ENCODE peak calls at places on chromosomes 1 and 21, in seven cellular contexts. One of them, this sample, is unnamed.
A peak's percentile ranks its signal among the peaks of the same experiment; 100 is the strongest.

GRCh38 chr1:32612189-32612881 is 38.0 kb downstream of the ZBTB8OS start:
- DNase-seq in bronchial epithelial cell: peak; percentile 57
- DNase-seq in H7: peak; percentile 94
- DNase-seq in prostate gland: peak; percentile 59
- DNase-seq in sigmoid colon: peak; percentile 91
- DNase-seq in MM.1S: no peak
- DNase-seq in transverse colon: peak; percentile 89
- DNase-seq in this sample: peak; percentile 91

GRCh38 chr1:45802343-45803298 is 791 bp upstream of the MAST2 start:
- DNase-seq in bronchial epithelial cell: peak; percentile 90
- DNase-seq in H7: peak; percentile 79
- DNase-seq in prostate gland: peak; percentile 16
- DNase-seq in sigmoid colon: peak; percentile 94
- DNase-seq in MM.1S: peak; percentile 65
- DNase-seq in transverse colon: peak; percentile 67
- DNase-seq in this sample: peak; percentile 66

GRCh38 chr1:182069028-182069466 is 7.5 kb upstream of the ZNF648 start:
- DNase-seq in bronchial epithelial cell: peak; percentile 47
- DNase-seq in H7: peak; percentile 84
- DNase-seq in prostate gland: peak; percentile 37
- DNase-seq in sigmoid colon: no peak
- DNase-seq in MM.1S: peak; percentile 23
- DNase-seq in transverse colon: peak; percentile 54
- DNase-seq in this sample: peak; percentile 80

GRCh38 chr1:241423541-241424479 is 66.8 kb upstream of the RGS7 start:
- DNase-seq in bronchial epithelial cell: no peak
- DNase-seq in H7: peak; percentile 83
- DNase-seq in prostate gland: no peak
- DNase-seq in sigmoid colon: no peak
- DNase-seq in MM.1S: peak; percentile 21
- DNase-seq in transverse colon: no peak
- DNase-seq in this sample: peak; percentile 36

GRCh38 chr1:192763756-192764155 is 45.1 kb upstream of the RGS2 start:
- DNase-seq in bronchial epithelial cell: no peak
- DNase-seq in H7: no peak
- DNase-seq in prostate gland: no peak
- DNase-seq in sigmoid colon: no peak
- DNase-seq in MM.1S: no peak
- DNase-seq in transverse colon: no peak
- DNase-seq in this sample: no peak

GRCh38 chr1:180837025-180837424 is 75.7 kb upstream of the KIAA1614 start:
- DNase-seq in bronchial epithelial cell: no peak
- DNase-seq in H7: peak; percentile 29
- DNase-seq in prostate gland: no peak
- DNase-seq in sigmoid colon: no peak
- DNase-seq in MM.1S: no peak
- DNase-seq in transverse colon: no peak
- DNase-seq in this sample: no peak

GRCh38 chr1:30919025-30919881 is 10.7 kb upstream of the SDC3 start:
- DNase-seq in bronchial epithelial cell: peak; percentile 77
- DNase-seq in H7: no peak
- DNase-seq in prostate gland: no peak
- DNase-seq in sigmoid colon: no peak
- DNase-seq in MM.1S: peak; percentile 9
- DNase-seq in transverse colon: no peak
- DNase-seq in this sample: no peak

GRCh38 chr21:43318841-43319781 is 107.8 kb downstream of the SIK1 start:
- DNase-seq in bronchial epithelial cell: peak; percentile 34
- DNase-seq in H7: no peak
- DNase-seq in prostate gland: no peak
- DNase-seq in sigmoid colon: no peak
- DNase-seq in MM.1S: no peak
- DNase-seq in transverse colon: peak; percentile 46
- DNase-seq in this sample: peak; percentile 14

GRCh38 chr1:103111926-103112325 is 3.6 kb upstream of the COL11A1 start:
- DNase-seq in bronchial epithelial cell: peak; percentile 25
- DNase-seq in H7: no peak
- DNase-seq in prostate gland: no peak
- DNase-seq in sigmoid colon: no peak
- DNase-seq in MM.1S: no peak
- DNase-seq in transverse colon: no peak
- DNase-seq in this sample: no peak

GRCh38 chr1:202953412-202953811 is 4.7 kb downstream of the ADIPOR1 start:
- DNase-seq in bronchial epithelial cell: no peak
- DNase-seq in H7: no peak
- DNase-seq in prostate gland: no peak
- DNase-seq in sigmoid colon: no peak
- DNase-seq in MM.1S: no peak
- DNase-seq in transverse colon: no peak
- DNase-seq in this sample: no peak

GRCh38 chr1:183996396-183996795 is 41.1 kb downstream of the COLGALT2 start:
- DNase-seq in bronchial epithelial cell: no peak
- DNase-seq in H7: peak; percentile 33
- DNase-seq in prostate gland: no peak
- DNase-seq in sigmoid colon: no peak
- DNase-seq in MM.1S: peak; percentile 31
- DNase-seq in transverse colon: no peak
- DNase-seq in this sample: no peak

GRCh38 chr1:28071813-28072212 is 16.6 kb downstream of the EYA3 start:
- DNase-seq in bronchial epithelial cell: no peak
- DNase-seq in H7: no peak
- DNase-seq in prostate gland: no peak
- DNase-seq in sigmoid colon: no peak
- DNase-seq in MM.1S: no peak
- DNase-seq in transverse colon: no peak
- DNase-seq in this sample: no peak

GRCh38 chr1:88802950-88803349 is 88.4 kb downstream of the GTF2B start:
- DNase-seq in bronchial epithelial cell: peak; percentile 66
- DNase-seq in H7: no peak
- DNase-seq in prostate gland: no peak
- DNase-seq in sigmoid colon: no peak
- DNase-seq in MM.1S: no peak
- DNase-seq in transverse colon: no peak
- DNase-seq in this sample: no peak

GRCh38 chr1:24179251-24179895 is 7.7 kb downstream of the IFNLR1 start:
- DNase-seq in bronchial epithelial cell: no peak
- DNase-seq in H7: no peak
- DNase-seq in prostate gland: no peak
- DNase-seq in sigmoid colon: no peak
- DNase-seq in MM.1S: no peak
- DNase-seq in transverse colon: no peak
- DNase-seq in this sample: peak; percentile 85

GRCh38 chr1:65209005-65209885 is 61.2 kb downstream of the AK4 start:
- DNase-seq in bronchial epithelial cell: peak; percentile 45
- DNase-seq in H7: peak; percentile 37
- DNase-seq in prostate gland: peak; percentile 51
- DNase-seq in sigmoid colon: no peak
- DNase-seq in MM.1S: no peak
- DNase-seq in transverse colon: peak; percentile 16
- DNase-seq in this sample: peak; percentile 29

GRCh38 chr1:11131816-11132215 is 32.1 kb upstream of the EXOSC10 start:
- DNase-seq in bronchial epithelial cell: no peak
- DNase-seq in H7: no peak
- DNase-seq in prostate gland: no peak
- DNase-seq in sigmoid colon: no peak
- DNase-seq in MM.1S: no peak
- DNase-seq in transverse colon: no peak
- DNase-seq in this sample: no peak

DNA sequence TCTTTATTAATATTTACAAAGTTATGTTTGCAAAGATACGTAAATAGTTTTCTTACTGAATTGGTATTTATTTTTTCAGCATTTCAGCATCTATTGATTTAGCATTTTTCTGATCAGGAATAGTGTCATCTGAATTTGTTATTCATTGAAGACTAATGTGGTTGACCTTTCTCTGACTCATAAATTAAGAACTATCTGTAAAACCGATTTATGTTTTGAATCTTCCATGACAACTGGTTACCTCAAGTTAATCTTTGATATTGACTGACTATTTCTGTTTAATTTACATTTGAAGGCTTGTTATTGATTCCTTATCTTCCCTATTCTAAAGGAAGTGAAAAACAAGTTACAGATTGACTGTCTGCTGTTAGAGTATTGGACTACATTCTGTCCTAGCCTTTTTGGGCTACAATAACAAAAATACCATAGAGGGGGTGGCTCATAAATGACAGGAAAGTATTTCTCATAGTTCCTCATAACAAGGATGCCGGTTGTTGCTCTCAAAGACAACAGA is 1131.4 kb downstream of the PLA2G4A start:
- DNase-seq in bronchial epithelial cell: no peak
- DNase-seq in H7: no peak
- DNase-seq in prostate gland: no peak
- DNase-seq in sigmoid colon: no peak
- DNase-seq in MM.1S: no peak
- DNase-seq in transverse colon: no peak
- DNase-seq in this sample: no peak
- H3K4me3 ChIP-seq in bronchial epithelial cell: no peak overlapping the region
- H3K4me3 ChIP-seq in H7: no peak overlapping the region
- H3K4me3 ChIP-seq in prostate gland: no peak overlapping the region
- H3K4me3 ChIP-seq in sigmoid colon: no peak overlapping the region
- H3K4me3 ChIP-seq in MM.1S: no peak overlapping the region
- H3K4me3 ChIP-seq in transverse colon: no peak overlapping the region
- H3K4me3 ChIP-seq in this sample: no peak overlapping the region

GRCh38 chr21:15219866-15220265 is 155.1 kb upstream of the NRIP1 start:
- DNase-seq in bronchial epithelial cell: no peak
- DNase-seq in H7: no peak
- DNase-seq in prostate gland: no peak
- DNase-seq in sigmoid colon: no peak
- DNase-seq in MM.1S: no peak
- DNase-seq in transverse colon: no peak
- DNase-seq in this sample: no peak

GRCh38 chr21:15227919-15228318 is 163.1 kb upstream of the NRIP1 start:
- DNase-seq in bronchial epithelial cell: no peak
- DNase-seq in H7: no peak
- DNase-seq in prostate gland: no peak
- DNase-seq in sigmoid colon: no peak
- DNase-seq in MM.1S: no peak
- DNase-seq in transverse colon: no peak
- DNase-seq in this sample: no peak

GRCh38 chr21:15221799-15222386 is 157.1 kb upstream of the NRIP1 start:
- DNase-seq in bronchial epithelial cell: peak; percentile 99
- DNase-seq in H7: peak; percentile 68
- DNase-seq in prostate gland: no peak
- DNase-seq in sigmoid colon: no peak
- DNase-seq in MM.1S: no peak
- DNase-seq in transverse colon: peak; percentile 10
- DNase-seq in this sample: peak; percentile 60

GRCh38 chr21:15224346-15225086 is 159.7 kb upstream of the NRIP1 start:
- DNase-seq in bronchial epithelial cell: peak; percentile 100
- DNase-seq in H7: no peak
- DNase-seq in prostate gland: no peak
- DNase-seq in sigmoid colon: no peak
- DNase-seq in MM.1S: no peak
- DNase-seq in transverse colon: no peak
- DNase-seq in this sample: no peak

DNA sequence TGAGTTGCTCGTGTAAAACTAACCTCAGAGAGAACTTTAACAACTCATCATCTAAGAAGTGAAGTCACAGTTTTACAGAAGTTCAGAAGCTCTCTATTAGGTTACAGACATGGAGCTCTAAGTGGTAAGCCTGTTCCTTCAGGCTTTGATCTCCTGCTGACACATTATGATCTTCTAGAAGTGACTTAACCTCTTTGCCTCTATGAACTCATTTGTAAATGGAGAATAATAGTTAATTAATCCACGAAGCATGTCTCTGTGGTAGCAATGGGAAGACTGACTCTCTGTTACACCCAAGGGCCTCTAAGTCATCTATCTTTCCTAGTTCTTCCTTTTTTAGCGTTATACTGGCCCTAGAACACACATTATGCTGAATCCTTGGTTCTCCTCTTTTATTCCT is 157.9 kb upstream of the NRIP1 start:
- DNase-seq in bronchial epithelial cell: peak; percentile 98
- DNase-seq in H7: no peak
- DNase-seq in prostate gland: no peak
- DNase-seq in sigmoid colon: no peak
- DNase-seq in MM.1S: no peak
- DNase-seq in transverse colon: no peak
- DNase-seq in this sample: no peak
- H3K4me3 ChIP-seq in bronchial epithelial cell: no peak overlapping the region
- H3K4me3 ChIP-seq in H7: no peak overlapping the region
- H3K4me3 ChIP-seq in prostate gland: no peak overlapping the region
- H3K4me3 ChIP-seq in sigmoid colon: no peak overlapping the region
- H3K4me3 ChIP-seq in MM.1S: no peak overlapping the region
- H3K4me3 ChIP-seq in transverse colon: no peak overlapping the region
- H3K4me3 ChIP-seq in this sample: no peak overlapping the region

GRCh38 chr1:234675006-234675405 is 65.0 kb upstream of the IRF2BP2 start:
- DNase-seq in bronchial epithelial cell: no peak
- DNase-seq in H7: no peak
- DNase-seq in prostate gland: no peak
- DNase-seq in sigmoid colon: no peak
- DNase-seq in MM.1S: no peak
- DNase-seq in transverse colon: no peak
- DNase-seq in this sample: no peak

GRCh38 chr1:234674218-234674815 is 64.3 kb upstream of the IRF2BP2 start:
- DNase-seq in bronchial epithelial cell: no peak
- DNase-seq in H7: no peak
- DNase-seq in prostate gland: no peak
- DNase-seq in sigmoid colon: no peak
- DNase-seq in MM.1S: no peak
- DNase-seq in transverse colon: no peak
- DNase-seq in this sample: no peak

GRCh38 chr1:234672349-234673135 is 62.6 kb upstream of the IRF2BP2 start:
- DNase-seq in bronchial epithelial cell: no peak
- DNase-seq in H7: no peak
- DNase-seq in prostate gland: no peak
- DNase-seq in sigmoid colon: no peak
- DNase-seq in MM.1S: no peak
- DNase-seq in transverse colon: no peak
- DNase-seq in this sample: no peak

GRCh38 chr1:234676103-234676594 is 66.2 kb upstream of the IRF2BP2 start:
- DNase-seq in bronchial epithelial cell: peak; percentile 57
- DNase-seq in H7: peak; percentile 83
- DNase-seq in prostate gland: peak; percentile 33
- DNase-seq in sigmoid colon: peak; percentile 91
- DNase-seq in MM.1S: peak; percentile 35
- DNase-seq in transverse colon: peak; percentile 82
- DNase-seq in this sample: peak; percentile 77

DNA sequence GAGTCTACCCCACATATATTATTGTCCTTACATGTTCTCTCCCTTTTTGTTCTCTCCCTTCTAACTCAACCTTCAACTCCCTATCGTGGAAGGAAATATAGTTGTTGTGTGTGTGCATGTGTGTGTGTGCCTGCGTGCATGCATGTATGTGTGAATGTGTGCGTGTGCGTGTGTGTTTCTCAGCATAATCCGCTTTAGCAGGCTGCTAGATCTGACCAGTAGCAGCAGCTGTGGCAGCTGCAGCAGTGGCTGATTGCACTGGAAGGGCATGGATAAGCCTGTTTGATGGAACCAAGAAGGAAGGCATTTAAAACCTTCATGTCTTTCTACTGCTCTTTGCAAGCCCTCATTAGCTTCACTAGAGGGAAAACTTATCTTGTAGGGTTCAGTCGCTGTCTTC is 65.6 kb upstream of the IRF2BP2 start:
- DNase-seq in bronchial epithelial cell: no peak
- DNase-seq in H7: no peak
- DNase-seq in prostate gland: no peak
- DNase-seq in sigmoid colon: no peak
- DNase-seq in MM.1S: no peak
- DNase-seq in transverse colon: no peak
- DNase-seq in this sample: no peak
- H3K4me3 ChIP-seq in bronchial epithelial cell: no peak overlapping the region
- H3K4me3 ChIP-seq in H7: no peak overlapping the region
- H3K4me3 ChIP-seq in prostate gland: no peak overlapping the region
- H3K4me3 ChIP-seq in sigmoid colon: no peak overlapping the region
- H3K4me3 ChIP-seq in MM.1S: peak overlapping the region; percentile 60
- H3K4me3 ChIP-seq in transverse colon: no peak overlapping the region
- H3K4me3 ChIP-seq in this sample: no peak overlapping the region

GRCh38 chr1:107842241-107842640 is 122.7 kb downstream of the VAV3 start:
- DNase-seq in bronchial epithelial cell: peak; percentile 44
- DNase-seq in H7: no peak
- DNase-seq in prostate gland: no peak
- DNase-seq in sigmoid colon: no peak
- DNase-seq in MM.1S: peak; percentile 60
- DNase-seq in transverse colon: no peak
- DNase-seq in this sample: no peak
- H3K4me3 ChIP-seq in bronchial epithelial cell: no peak overlapping the region
- H3K4me3 ChIP-seq in H7: no peak overlapping the region
- H3K4me3 ChIP-seq in prostate gland: no peak overlapping the region
- H3K4me3 ChIP-seq in sigmoid colon: no peak overlapping the region
- H3K4me3 ChIP-seq in MM.1S: no peak overlapping the region
- H3K4me3 ChIP-seq in transverse colon: no peak overlapping the region
- H3K4me3 ChIP-seq in this sample: no peak overlapping the region